ENCODE peak calls at places on chromosome X, in five cellular contexts. Q is A549, S is GM12878, E is HL-60, H is SK-N-SH. F is an unnamed sample.

GRCh38 chrX:47204970-47205369 is 11.3 kb downstream of the UBA1 start:
- DNase-seq in Q (no peak), S (no peak), E (no peak), H (no peak), F (no peak)

GRCh38 chrX:151679798-151680427 is 15.3 kb upstream of the PRRG3 start:
- DNase-seq in Q (no peak), S (no peak), E (no peak), H (no peak), F (no peak)

GRCh38 chrX:9342581-9343051 is 122.2 kb upstream of the TBL1X start:
- DNase-seq in Q (peak), S (no peak), E (peak), H (peak), F (no peak)

GRCh38 chrX:68728186-68728585 is 80.7 kb downstream of the STARD8 start:
- DNase-seq in Q (no peak), S (no peak), E (no peak), H (no peak), F (no peak)

GRCh38 chrX:27254663-27255062 is 208.5 kb downstream of the PPP4R3C start:
- DNase-seq in Q (no peak), S (no peak), E (peak), H (no peak), F (no peak)

GRCh38 chrX:68307767-68308166 is 125.5 kb downstream of the OPHN1 start:
- DNase-seq in Q (peak), S (no peak), E (no peak), H (no peak), F (no peak)

GRCh38 chrX:8242431-8242830 is 71.4 kb upstream of the VCX2 start:
- DNase-seq in Q (no peak), S (no peak), E (no peak), H (no peak), F (no peak)

GRCh38 chrX:29478336-29479069 is 736.9 kb upstream of the MAGEB2 start:
- DNase-seq in Q (peak), S (peak), E (no peak), H (peak), F (no peak)

GRCh38 chrX:11429543-11430085 is 136.4 kb downstream of the AMELX start:
- DNase-seq in Q (no peak), S (no peak), E (no peak), H (no peak), F (no peak)

GRCh38 chrX:39648548-39649254 is 449.1 kb downstream of the BCOR start:
- DNase-seq in Q (no peak), S (no peak), E (no peak), H (no peak), F (no peak)

GRCh38 chrX:118530537-118530936 is 34.9 kb downstream of the DOCK11 start:
- DNase-seq in Q (no peak), S (no peak), E (no peak), H (no peak), F (no peak)

DNA sequence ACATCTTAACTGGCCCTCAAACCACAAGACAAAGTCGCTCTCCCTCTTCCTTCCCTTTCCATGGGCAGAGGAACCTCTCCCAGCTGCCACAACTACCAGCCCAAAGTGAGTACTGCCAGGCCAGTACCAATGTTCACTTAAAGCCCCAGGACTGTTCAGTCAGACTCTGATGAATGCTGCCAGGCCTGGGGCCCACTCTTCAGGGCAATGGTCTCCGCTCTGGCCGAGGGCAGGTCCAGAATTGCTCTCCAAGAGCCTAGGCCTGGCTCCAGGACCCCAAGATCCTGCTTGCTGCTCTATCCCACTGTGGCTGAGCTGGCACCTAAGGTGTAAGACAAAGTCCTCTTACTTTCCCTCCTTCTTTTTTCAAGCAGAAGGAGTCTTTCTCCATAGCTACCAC is 790.9 kb downstream of the KLHL13 start:
- DNase-seq in Q (no peak), S (no peak), E (no peak), H (no peak), F (no peak)
- TF ChIP-seq REST in Q (no peak), S (no peak), E (no peak), H (no peak), F (no peak)

GRCh38 chrX:154349359-154349935 is 25.0 kb downstream of the FLNA start:
- DNase-seq in Q (peak), S (no peak), E (peak), H (no peak), F (no peak)
- TF ChIP-seq REST in Q (no peak), S (no peak), E (no peak), H (no peak), F (no peak)

GRCh38 chrX:3442685-3443084 is 96.2 kb upstream of the MXRA5 start:
- DNase-seq in Q (no peak), S (no peak), E (no peak), H (no peak), F (no peak)
- TF ChIP-seq REST in Q (no peak), S (no peak), E (no peak), H (no peak), F (no peak)

DNA sequence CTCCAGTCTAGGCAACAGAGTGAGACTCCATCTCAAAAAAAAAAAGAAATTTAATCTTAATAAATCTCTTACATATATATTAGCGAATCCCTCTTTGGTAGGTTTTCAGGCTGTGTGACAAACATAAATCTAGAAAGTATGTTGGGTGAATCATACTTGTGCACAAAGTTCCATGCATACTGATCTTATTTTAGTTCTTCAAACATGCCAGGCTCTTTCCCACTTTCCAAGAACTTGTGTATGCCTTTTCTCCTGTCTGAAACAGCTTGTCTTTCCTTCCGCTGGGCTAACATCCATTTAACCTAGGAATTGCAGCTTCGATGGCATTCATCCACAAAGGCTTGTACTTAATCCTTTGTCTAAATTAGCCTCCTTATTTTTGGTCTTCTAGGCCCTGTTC is 156.6 kb upstream of the CASK start:
- DNase-seq in Q (no peak), S (no peak), E (no peak), H (no peak), F (no peak)
- TF ChIP-seq REST in Q (no peak), S (no peak), E (no peak), H (no peak), F (no peak)

DNA sequence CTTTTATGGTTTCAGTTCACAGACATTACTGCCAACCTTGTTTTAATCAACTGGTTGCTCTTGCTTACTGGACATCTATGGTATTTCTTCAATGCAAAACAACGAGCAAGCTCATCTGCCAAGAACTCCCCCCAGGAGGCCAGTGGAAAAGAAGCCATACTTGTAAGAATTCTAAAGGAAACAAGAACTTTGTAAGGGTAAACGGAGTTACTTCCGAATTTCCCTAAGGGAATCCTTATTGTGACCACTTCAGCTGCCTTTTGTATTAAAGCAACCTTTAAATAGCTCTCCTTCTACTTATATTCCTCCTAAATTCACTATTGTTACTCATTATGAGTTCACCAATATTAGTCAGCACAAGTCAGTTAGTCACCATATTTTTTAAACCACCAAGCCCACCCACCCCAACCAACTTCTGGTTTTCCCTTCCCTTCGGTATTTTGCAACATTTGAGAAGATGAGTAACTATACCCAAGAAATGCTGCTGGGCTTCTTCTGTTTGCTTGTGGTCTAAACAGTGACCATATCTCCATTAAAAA is 602.8 kb upstream of the DIPK2B start:
- DNase-seq in Q (peak), S (no peak), E (peak), H (no peak), F (peak)
- TF ChIP-seq REST in Q (no peak), S (no peak), E (no peak), H (no peak), F (no peak)

GRCh38 chrX:24846551-24847170 is 152.9 kb downstream of the POLA1 start:
- DNase-seq in Q (no peak), S (no peak), E (no peak), H (no peak), F (no peak)
- TF ChIP-seq REST in Q (no peak), S (no peak), E (no peak), H (no peak), F (no peak)

DNA sequence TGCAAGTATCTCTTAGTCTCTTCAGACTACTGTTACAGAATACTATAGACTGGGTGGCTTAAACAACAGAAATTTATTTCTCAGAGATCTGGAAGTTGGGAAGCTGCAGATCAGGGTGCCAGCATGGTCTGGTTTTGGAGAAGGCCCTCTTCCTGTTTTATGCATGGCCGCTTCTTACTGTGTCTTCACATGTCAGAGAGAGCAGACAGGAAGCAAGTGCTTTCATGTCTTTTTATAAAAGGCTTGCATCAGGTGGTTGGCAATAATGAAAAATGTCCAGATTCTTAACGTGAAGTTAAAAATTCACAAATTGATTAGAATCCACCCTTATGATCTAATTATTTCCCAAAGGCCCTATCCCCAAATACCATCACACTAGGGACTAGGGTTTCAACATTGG is 284.9 kb downstream of the RPA4 start:
- DNase-seq in Q (no peak), S (no peak), E (no peak), H (no peak), F (no peak)
- TF ChIP-seq REST in Q (no peak), S (no peak), E (no peak), H (no peak), F (no peak)

F was measured in Panc1.